ENCODE peak calls at places on chromosomes 5 and 9, in five cellular contexts. O is uterus, N is PC-3, R is astrocyte of the spinal cord, W is cardiac muscle cell. B is an unnamed sample.

GRCh38 chr9:73183917-73184861 is 32.5 kb downstream of the ANXA1 start:
- DNase-seq in O (no peak), N (peak), R (no peak), W (peak), B (no peak)

GRCh38 chr9:94204174-94204573 is 54.9 kb upstream of the ZNF169 start:
- DNase-seq in O (no peak), N (no peak), R (no peak), W (no peak), B (no peak)

GRCh38 chr5:147453901-147454814 is 55.7 kb downstream of the DPYSL3 start:
- DNase-seq in O (peak), N (peak), R (peak), W (peak), B (peak)

GRCh38 chr9:84917366-84918063 is 248.0 kb downstream of the NTRK2 start:
- DNase-seq in O (no peak), N (no peak), R (no peak), W (no peak), B (no peak)

GRCh38 chr5:159735749-159736660 is 180.3 kb upstream of the ADRA1B start:
- DNase-seq in O (no peak), N (peak), R (peak), W (no peak), B (no peak)

GRCh38 chr9:95725045-95725444 is 150.4 kb upstream of the ERCC6L2 start:
- DNase-seq in O (no peak), N (no peak), R (no peak), W (no peak), B (no peak)

GRCh38 chr5:53917095-53917494 is 356.7 kb downstream of the NDUFS4 start:
- DNase-seq in O (no peak), N (peak), R (peak), W (no peak), B (no peak)

GRCh38 chr5:90932052-90932699 is 373.6 kb downstream of the ADGRV1 start:
- DNase-seq in O (peak), N (peak), R (peak), W (peak), B (peak)

GRCh38 chr9:27247756-27248155 is 49.2 kb downstream of the EQTN start:
- DNase-seq in O (no peak), N (peak), R (peak), W (peak), B (peak)

GRCh38 chr5:176810084-176810597 is at the start of gene UNC5A:
- DNase-seq in O (no peak), N (peak), R (peak), W (peak), B (peak)

GRCh38 chr5:115392611-115393010 is 96.2 kb upstream of the CCDC112 start:
- DNase-seq in O (no peak), N (no peak), R (no peak), W (no peak), B (no peak)

GRCh38 chr5:149646564-149646963 is 65.3 kb downstream of the ARHGEF37 start:
- DNase-seq in O (no peak), N (no peak), R (no peak), W (peak), B (no peak)

GRCh38 chr5:71907589-71908145 is 188.6 kb downstream of the CARTPT start:
- DNase-seq in O (no peak), N (no peak), R (no peak), W (no peak), B (no peak)

GRCh38 chr5:140238756-140239155 is 63.8 kb downstream of the CYSTM1 start:
- DNase-seq in O (no peak), N (no peak), R (no peak), W (no peak), B (no peak)

GRCh38 chr5:149235841-149236240 is 35.8 kb upstream of the AFAP1L1 start:
- DNase-seq in O (no peak), N (no peak), R (no peak), W (no peak), B (no peak)

GRCh38 chr5:114192108-114192507 is 169.8 kb upstream of the KCNN2 start:
- DNase-seq in O (no peak), N (peak), R (peak), W (no peak), B (no peak)

GRCh38 chr9:130835441-130836298 is 616 bp downstream of the ABL1 start:
- DNase-seq in O (no peak), N (no peak), R (peak), W (peak), B (peak)

GRCh38 chr5:54440456-54440893 is 15.0 kb upstream of the HSPB3 start:
- DNase-seq in O (no peak), N (no peak), R (no peak), W (no peak), B (no peak)

GRCh38 chr9:118482311-118482710 is 778.1 kb downstream of the TLR4 start:
- DNase-seq in O (no peak), N (no peak), R (no peak), W (no peak), B (no peak)

GRCh38 chr5:125189451-125190051 is 443.1 kb upstream of the ZNF608 start:
- DNase-seq in O (no peak), N (peak), R (peak), W (no peak), B (no peak)

GRCh38 chr9:110050925-110051355 is 157.0 kb downstream of the C9orf152 start:
- DNase-seq in O (peak), N (peak), R (peak), W (no peak), B (no peak)

GRCh38 chr9:37706290-37706689 is 47.3 kb upstream of the TRMT10B start:
- DNase-seq in O (no peak), N (peak), R (peak), W (no peak), B (no peak)

GRCh38 chr5:139445325-139446170 is 6.2 kb upstream of the DNAJC18 start:
- DNase-seq in O (no peak), N (no peak), R (peak), W (peak), B (no peak)

GRCh38 chr5:103918668-103919367 is 356.2 kb upstream of the NUDT12 start:
- DNase-seq in O (no peak), N (no peak), R (peak), W (no peak), B (no peak)

GRCh38 chr9:92600742-92601261 is 65.0 kb upstream of the ECM2 start:
- DNase-seq in O (peak), N (peak), R (peak), W (no peak), B (no peak)

GRCh38 chr9:7192266-7192665 is 434.5 kb downstream of the KDM4C start:
- DNase-seq in O (no peak), N (no peak), R (no peak), W (no peak), B (no peak)

GRCh38 chr5:14663734-14664269 is 716 bp upstream of the OTULIN start:
- DNase-seq in O (no peak), N (no peak), R (no peak), W (peak), B (peak)

GRCh38 chr9:98120476-98120875 is 1.5 kb upstream of the TRIM14 start:
- DNase-seq in O (no peak), N (no peak), R (no peak), W (no peak), B (no peak)

GRCh38 chr9:98097836-98098235 is 21.2 kb downstream of the TRIM14 start:
- DNase-seq in O (no peak), N (peak), R (no peak), W (no peak), B (no peak)

GRCh38 chr5:138849882-138850281 is 25.3 kb downstream of the LRRTM2 start:
- DNase-seq in O (no peak), N (no peak), R (no peak), W (no peak), B (no peak)

GRCh38 chr5:168592014-168592368 is 12.8 kb upstream of the PANK3 start:
- DNase-seq in O (no peak), N (peak), R (peak), W (no peak), B (no peak)

GRCh38 chr5:174251305-174251704 is 205.8 kb downstream of the NSG2 start:
- DNase-seq in O (no peak), N (no peak), R (no peak), W (no peak), B (no peak)

GRCh38 chr5:67206381-67207328 is 10.1 kb upstream of the CD180 start:
- DNase-seq in O (no peak), N (peak), R (peak), W (no peak), B (no peak)

GRCh38 chr5:145975361-145976066 is 39.1 kb downstream of the SH3RF2 start:
- DNase-seq in O (peak), N (peak), R (peak), W (peak), B (no peak)

GRCh38 chr5:115262066-115262404 is 642 bp downstream of the PGGT1B start:
- DNase-seq in O (no peak), N (peak), R (peak), W (peak), B (no peak)

GRCh38 chr5:127936439-127936972 is 147.1 kb upstream of the SLC12A2 start:
- DNase-seq in O (no peak), N (peak), R (no peak), W (no peak), B (no peak)

GRCh38 chr9:14687042-14687719 is 6.1 kb downstream of the ZDHHC21 start:
- DNase-seq in O (no peak), N (peak), R (peak), W (no peak), B (no peak)

GRCh38 chr9:101421653-101422065 is 13.9 kb downstream of the ALDOB start:
- DNase-seq in O (no peak), N (no peak), R (peak), W (no peak), B (no peak)

GRCh38 chr9:136316271-136316751 is 11.0 kb upstream of the GPSM1 start:
- DNase-seq in O (no peak), N (no peak), R (no peak), W (no peak), B (no peak)

GRCh38 chr5:93790401-93790800 is 49.0 kb upstream of the POU5F2 start:
- DNase-seq in O (no peak), N (peak), R (peak), W (no peak), B (no peak)

GRCh38 chr5:93787598-93787997 is 46.2 kb upstream of the POU5F2 start:
- DNase-seq in O (no peak), N (no peak), R (no peak), W (no peak), B (no peak)

GRCh38 chr5:93793159-93793781 is 51.9 kb upstream of the POU5F2 start:
- DNase-seq in O (no peak), N (no peak), R (no peak), W (no peak), B (no peak)

GRCh38 chr5:93791520-93791972 is 50.1 kb upstream of the POU5F2 start:
- DNase-seq in O (no peak), N (no peak), R (peak), W (no peak), B (no peak)

DNA sequence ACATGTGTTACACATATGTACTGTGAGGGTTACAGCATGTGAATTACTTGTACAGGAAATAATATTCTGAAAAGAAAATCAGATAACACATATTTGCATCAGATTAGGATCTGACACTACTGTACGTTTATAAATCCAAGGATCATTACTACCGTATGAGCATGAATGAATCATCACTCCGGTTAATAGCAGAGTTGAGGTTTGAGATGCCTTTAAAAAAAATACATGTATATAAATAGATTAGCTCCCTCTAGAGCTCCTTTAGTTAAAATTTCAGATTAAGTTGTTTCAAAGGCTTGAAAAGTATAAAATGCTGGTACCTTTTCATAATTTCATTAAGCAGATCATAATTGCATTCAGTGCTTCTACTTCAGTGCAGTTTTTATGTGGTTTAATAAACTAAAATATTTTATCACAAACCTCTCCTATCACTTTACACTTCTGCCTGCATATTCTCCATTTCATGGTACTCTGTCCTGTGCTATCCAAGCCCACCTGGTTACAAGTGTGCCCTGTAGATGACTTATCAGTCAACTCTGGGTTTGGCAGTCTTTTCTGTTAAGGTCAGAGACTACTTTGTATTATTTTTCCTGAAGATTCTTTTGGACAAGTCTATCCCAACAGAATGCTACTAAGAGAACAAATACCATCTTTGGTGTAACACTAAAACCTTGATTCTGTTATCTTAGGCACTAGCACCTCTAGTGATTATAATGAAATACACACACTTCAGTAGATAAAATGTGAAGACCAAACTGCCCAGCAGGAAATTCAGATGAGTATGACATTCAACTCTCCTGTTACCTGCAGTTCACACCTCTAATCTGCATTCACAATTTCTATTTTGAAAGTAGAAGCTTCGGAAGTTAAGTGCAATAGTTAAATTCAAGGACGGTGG is 48.0 kb upstream of the POU5F2 start:
- DNase-seq in O (no peak), N (peak), R (peak), W (no peak), B (no peak)
- TF ChIP-seq CTCF in O (no peak), N (peak), R (peak), W (peak), B (no peak)

DNA sequence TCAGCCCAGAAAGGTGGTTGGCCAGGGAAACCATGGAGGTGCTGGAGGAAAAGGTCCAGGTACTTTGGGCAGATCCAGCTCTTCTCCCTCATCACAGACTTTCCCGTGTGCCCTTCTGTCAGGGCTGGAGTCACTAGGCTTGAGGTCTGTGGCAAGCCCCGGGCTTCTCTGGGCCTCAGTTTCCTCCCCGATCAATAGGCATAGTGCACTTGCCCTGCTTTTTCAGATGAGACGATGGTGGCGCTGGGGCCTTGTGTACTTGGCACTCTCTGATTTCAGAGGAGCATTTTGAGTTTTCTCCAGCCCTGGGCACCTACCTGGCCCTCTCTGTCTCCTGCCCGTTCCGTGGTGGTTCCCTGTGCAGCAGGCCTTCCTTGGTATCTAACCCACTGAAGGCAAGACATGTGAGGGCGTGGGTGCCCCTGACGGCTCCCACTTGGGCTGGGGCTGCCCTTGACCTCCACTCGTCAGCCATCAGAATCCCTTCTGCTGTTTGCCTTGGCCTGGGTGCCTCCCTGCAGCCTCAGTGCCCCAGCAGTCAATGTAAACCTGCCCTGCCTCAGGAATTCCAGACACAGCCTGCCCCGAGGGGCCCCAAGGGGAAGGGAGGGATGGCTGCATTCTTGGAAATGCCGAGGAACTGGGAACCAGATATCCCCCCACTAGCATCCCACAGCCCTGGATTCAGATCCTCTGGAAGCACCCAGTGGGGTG is 66.3 kb upstream of the COL5A1 start:
- DNase-seq in O (no peak), N (no peak), R (no peak), W (no peak), B (no peak)
- TF ChIP-seq CTCF in O (no peak), N (no peak), R (no peak), W (no peak), B (no peak)

GRCh38 chr9:16870606-16871357 is at the start of gene BNC2:
- DNase-seq in O (peak), N (peak), R (peak), W (peak), B (peak)
- TF ChIP-seq CTCF in O (peak), N (no peak), R (peak), W (peak), B (no peak)

GRCh38 chr5:175617447-175617846 is 40.4 kb upstream of the HRH2 start:
- DNase-seq in O (no peak), N (no peak), R (no peak), W (no peak), B (no peak)
- TF ChIP-seq CTCF in O (no peak), N (no peak), R (no peak), W (no peak), B (no peak)